ENCODE peak calls at places on chromosomes 2 and 18, in ten cellular contexts. X is sigmoid colon; Y is activated naive CD4-positive, alpha-beta T cell treated with anti-CD3 and anti-CD28 coated beads, Interleukin-2, amount 50 U/mL, for 16 hours; J is C1 segment of cervical spinal cord; D is activated gamma-delta T cell treated with anti-CD3 and anti-CD28 coated beads, Interleukin-2, amount 50 U/mL, for 16 hours; S is nephron progenitor cell; B is RPMI7951; M is K562; V is midbrain; G is B cell. U is an unnamed sample.

GRCh38 chr2:27264753-27265535 is 2.1 kb upstream of the SLC30A3 start:
- DNase-seq in X (no peak), Y (peak), J (no peak), D (peak), S (peak), B (peak), M (no peak), V (peak), G (peak), U (no peak)

GRCh38 chr2:129318581-129319421 is 660.7 kb upstream of the RAB6C start:
- DNase-seq in X (no peak), Y (no peak), J (no peak), D (no peak), S (peak), B (peak), M (no peak), V (no peak), G (no peak), U (no peak)

GRCh38 chr2:197920088-197920487 is 115.7 kb downstream of the PLCL1 start:
- DNase-seq in X (no peak), Y (no peak), J (no peak), D (no peak), S (no peak), B (no peak), M (no peak), V (no peak), G (no peak), U (no peak)

GRCh38 chr2:64283641-64284371 is 139.6 kb upstream of the PELI1 start:
- DNase-seq in X (no peak), Y (peak), J (no peak), D (no peak), S (no peak), B (no peak), M (no peak), V (no peak), G (peak), U (no peak)

GRCh38 chr2:47321006-47321405 is 82.0 kb upstream of the MSH2 start:
- DNase-seq in X (no peak), Y (no peak), J (no peak), D (no peak), S (no peak), B (no peak), M (no peak), V (no peak), G (no peak), U (no peak)

GRCh38 chr2:47776621-47777020 is 6.3 kb upstream of the MSH6 start:
- DNase-seq in X (no peak), Y (no peak), J (no peak), D (no peak), S (no peak), B (no peak), M (no peak), V (no peak), G (no peak), U (no peak)

GRCh38 chr2:201956361-201956760 is 77.3 kb upstream of the FZD7 start:
- DNase-seq in X (no peak), Y (no peak), J (no peak), D (no peak), S (no peak), B (no peak), M (no peak), V (no peak), G (no peak), U (no peak)

GRCh38 chr18:44341759-44342158 is 338.9 kb upstream of the SETBP1 start:
- DNase-seq in X (no peak), Y (no peak), J (no peak), D (no peak), S (no peak), B (peak), M (no peak), V (no peak), G (no peak), U (no peak)

GRCh38 chr2:235740821-235741220 is 247.0 kb downstream of the AGAP1 start:
- DNase-seq in X (no peak), Y (no peak), J (no peak), D (no peak), S (no peak), B (no peak), M (peak), V (no peak), G (no peak), U (no peak)

GRCh38 chr2:25332571-25332970 is 9.2 kb downstream of the DNMT3A start:
- DNase-seq in X (no peak), Y (no peak), J (peak), D (no peak), S (no peak), B (peak), M (no peak), V (peak), G (no peak), U (no peak)

GRCh38 chr2:187567126-187567525 is 12.9 kb upstream of the TFPI start:
- DNase-seq in X (no peak), Y (no peak), J (no peak), D (no peak), S (no peak), B (no peak), M (no peak), V (no peak), G (no peak), U (no peak)

GRCh38 chr2:162477011-162477410 is 133.1 kb downstream of the GCA start:
- DNase-seq in X (no peak), Y (no peak), J (peak), D (no peak), S (no peak), B (peak), M (no peak), V (no peak), G (no peak), U (no peak)

GRCh38 chr18:13800505-13801259 is 23.3 kb upstream of the MC5R start:
- DNase-seq in X (peak), Y (peak), J (peak), D (no peak), S (peak), B (peak), M (peak), V (peak), G (no peak), U (peak)

GRCh38 chr2:176129013-176129796 is at the start of gene HOXD8:
- DNase-seq in X (peak), Y (no peak), J (no peak), D (no peak), S (peak), B (peak), M (peak), V (no peak), G (no peak), U (no peak)

GRCh38 chr2:206083602-206084467 is 2.1 kb downstream of the INO80D start:
- DNase-seq in X (no peak), Y (peak), J (no peak), D (no peak), S (peak), B (no peak), M (no peak), V (no peak), G (peak), U (no peak)

GRCh38 chr2:217055624-217056023 is 195.8 kb upstream of the TNP1 start:
- DNase-seq in X (no peak), Y (no peak), J (no peak), D (no peak), S (no peak), B (no peak), M (no peak), V (no peak), G (no peak), U (no peak)

GRCh38 chr2:137255990-137256389 is 490.6 kb downstream of the THSD7B start:
- DNase-seq in X (no peak), Y (no peak), J (no peak), D (no peak), S (no peak), B (peak), M (no peak), V (no peak), G (no peak), U (no peak)

GRCh38 chr2:144424559-144425240 is 95.2 kb downstream of the ZEB2 start:
- DNase-seq in X (no peak), Y (no peak), J (peak), D (no peak), S (no peak), B (no peak), M (no peak), V (peak), G (no peak), U (no peak)

GRCh38 chr18:31657823-31658669 is 26.3 kb downstream of the B4GALT6 start:
- DNase-seq in X (no peak), Y (peak), J (no peak), D (no peak), S (no peak), B (no peak), M (no peak), V (no peak), G (peak), U (no peak)

GRCh38 chr2:19408592-19408991 is 50.2 kb upstream of the OSR1 start:
- DNase-seq in X (no peak), Y (no peak), J (no peak), D (no peak), S (no peak), B (peak), M (no peak), V (no peak), G (no peak), U (no peak)

GRCh38 chr2:75054296-75054695 is 95.9 kb downstream of the POLE4 start:
- DNase-seq in X (no peak), Y (no peak), J (no peak), D (no peak), S (no peak), B (peak), M (no peak), V (no peak), G (no peak), U (no peak)

GRCh38 chr2:14756981-14757657 is 124.6 kb downstream of the LRATD1 start:
- DNase-seq in X (no peak), Y (no peak), J (no peak), D (no peak), S (no peak), B (peak), M (no peak), V (no peak), G (no peak), U (peak)

GRCh38 chr18:74949611-74950010 is 259.3 kb downstream of the PTGR3 start:
- DNase-seq in X (no peak), Y (no peak), J (no peak), D (no peak), S (no peak), B (peak), M (no peak), V (no peak), G (no peak), U (no peak)

GRCh38 chr18:48992791-48993555 is 42.2 kb upstream of the SMAD7 start:
- DNase-seq in X (no peak), Y (no peak), J (no peak), D (no peak), S (no peak), B (no peak), M (no peak), V (no peak), G (peak), U (no peak)

GRCh38 chr2:120326048-120326447 is 19.9 kb upstream of the INHBB start:
- DNase-seq in X (no peak), Y (no peak), J (no peak), D (no peak), S (no peak), B (no peak), M (no peak), V (no peak), G (no peak), U (no peak)

GRCh38 chr2:122081743-122082142 is 326.3 kb downstream of the TSN start:
- DNase-seq in X (no peak), Y (no peak), J (no peak), D (no peak), S (no peak), B (no peak), M (no peak), V (no peak), G (no peak), U (no peak)

GRCh38 chr2:143545643-143546275 is 416.5 kb downstream of the ARHGAP15 start:
- DNase-seq in X (no peak), Y (no peak), J (no peak), D (no peak), S (no peak), B (peak), M (no peak), V (no peak), G (no peak), U (no peak)

GRCh38 chr2:47309952-47310800 is 92.8 kb upstream of the MSH2 start:
- DNase-seq in X (no peak), Y (no peak), J (no peak), D (no peak), S (no peak), B (no peak), M (peak), V (peak), G (peak), U (no peak)

GRCh38 chr2:207614824-207615223 is 10.4 kb downstream of the METTL21A start:
- DNase-seq in X (no peak), Y (no peak), J (no peak), D (no peak), S (no peak), B (no peak), M (no peak), V (no peak), G (no peak), U (no peak)

GRCh38 chr2:200787351-200788128 is 24.2 kb upstream of the BZW1 start:
- DNase-seq in X (no peak), Y (no peak), J (no peak), D (no peak), S (no peak), B (peak), M (no peak), V (no peak), G (no peak), U (no peak)

GRCh38 chr2:236763821-236764220 is 194.2 kb downstream of the ACKR3 start:
- DNase-seq in X (no peak), Y (no peak), J (no peak), D (no peak), S (no peak), B (no peak), M (no peak), V (no peak), G (no peak), U (no peak)

GRCh38 chr2:104901037-104901851 is 47.3 kb downstream of the POU3F3 start:
- DNase-seq in X (no peak), Y (no peak), J (no peak), D (no peak), S (peak), B (no peak), M (no peak), V (no peak), G (no peak), U (no peak)

GRCh38 chr2:202373490-202373889 is 2.6 kb upstream of the BMPR2 start:
- DNase-seq in X (no peak), Y (no peak), J (no peak), D (no peak), S (no peak), B (peak), M (no peak), V (no peak), G (no peak), U (no peak)

GRCh38 chr18:70322928-70323327 is 34.1 kb downstream of the SOCS6 start:
- DNase-seq in X (no peak), Y (no peak), J (peak), D (no peak), S (no peak), B (peak), M (no peak), V (no peak), G (no peak), U (no peak)

U was measured in occipital lobe.